ENCODE peak calls at places on chromosomes 5 and 9, in nine cellular contexts. I is A673; G is CD8-positive, alpha-beta T cell; X is spleen; O is cardiac muscle cell; J is colonic mucosa; F is SK-N-SH; B is left ventricle myocardium inferior; K is CD8-positive, alpha-beta memory T cell. S is an unnamed sample.

GRCh38 chr9:82090041-82090440 is 101.5 kb downstream of the SPATA31D1 start:
- DNase-seq in G (no peak), X (no peak), K (no peak), O (no peak), I (no peak), J (no peak), F (no peak), B (no peak), S (no peak)

GRCh38 chr5:125058185-125058826 is 311.9 kb upstream of the ZNF608 start:
- DNase-seq in B (no peak), J (no peak), I (peak), O (no peak), F (peak), G (no peak), K (no peak), X (no peak), S (no peak)

GRCh38 chr5:114361724-114362196 is at the start of gene KCNN2:
- DNase-seq in B (peak), F (peak), I (peak), K (no peak), X (peak), O (peak), G (no peak), J (peak), S (peak)

GRCh38 chr5:75640395-75640794 is 29.1 kb downstream of the ANKDD1B start:
- DNase-seq in X (no peak), J (no peak), F (no peak), B (no peak), K (no peak), O (no peak), I (peak), G (no peak), S (no peak)

GRCh38 chr5:134975078-134975715 is 7.5 kb downstream of the CATSPER3 start:
- DNase-seq in K (no peak), O (no peak), I (no peak), J (no peak), B (no peak), X (no peak), F (no peak), G (no peak), S (no peak)

GRCh38 chr5:169706758-169707450 is 69.8 kb downstream of the DOCK2 start:
- DNase-seq in J (no peak), G (no peak), X (no peak), B (no peak), F (no peak), I (no peak), O (peak), K (no peak), S (no peak)

GRCh38 chr5:6348476-6349000 is 29.8 kb downstream of the MED10 start:
- DNase-seq in O (no peak), I (no peak), K (no peak), B (no peak), X (no peak), G (no peak), F (no peak), J (no peak), S (no peak)

GRCh38 chr9:99677281-99677680 is 144.4 kb upstream of the NR4A3 start:
- DNase-seq in J (no peak), O (no peak), G (no peak), F (no peak), X (no peak), I (no peak), K (no peak), B (no peak), S (no peak)

GRCh38 chr9:14343948-14344547 is 30.1 kb upstream of the NFIB start:
- DNase-seq in K (no peak), B (peak), I (no peak), J (no peak), G (no peak), F (peak), X (no peak), O (no peak), S (no peak)

GRCh38 chr5:32522429-32523143 is 62.8 kb upstream of the SUB1 start:
- DNase-seq in I (no peak), B (no peak), G (no peak), K (no peak), F (no peak), O (no peak), J (no peak), X (peak), S (no peak)

GRCh38 chr5:42360641-42361320 is 62.5 kb upstream of the GHR start:
- DNase-seq in F (no peak), I (no peak), J (no peak), O (peak), K (no peak), G (no peak), B (no peak), X (no peak), S (no peak)

GRCh38 chr5:153835891-153836515 is 202.7 kb downstream of the FAM114A2 start:
- DNase-seq in G (no peak), O (no peak), B (no peak), I (no peak), X (no peak), J (no peak), F (peak), K (no peak), S (no peak)

GRCh38 chr5:68303038-68303738 is 87.6 kb downstream of the PIK3R1 start:
- DNase-seq in O (peak), G (no peak), I (no peak), B (no peak), K (no peak), X (no peak), F (peak), J (no peak), S (no peak)

GRCh38 chr5:147887026-147887627 is 8.6 kb downstream of the SCGB3A2 start:
- DNase-seq in K (no peak), O (peak), F (peak), G (no peak), X (no peak), J (peak), I (peak), B (no peak), S (peak)

GRCh38 chr5:51226420-51226735 is 156.9 kb upstream of the ISL1 start:
- DNase-seq in X (no peak), G (no peak), F (no peak), O (peak), K (no peak), I (no peak), B (no peak), J (no peak), S (no peak)

GRCh38 chr9:109459423-109459822 is 38.7 kb downstream of the PTPN3 start:
- DNase-seq in B (no peak), X (no peak), J (no peak), I (no peak), F (no peak), K (no peak), G (no peak), O (no peak), S (no peak)

GRCh38 chr5:36887532-36887931 is 11.0 kb downstream of the NIPBL start:
- DNase-seq in O (no peak), F (no peak), K (no peak), I (no peak), B (no peak), J (no peak), G (no peak), X (no peak), S (no peak)

GRCh38 chr5:5116953-5117352 is 23.2 kb upstream of the ADAMTS16 start:
- DNase-seq in J (no peak), K (no peak), F (no peak), I (no peak), X (no peak), O (no peak), B (no peak), G (no peak), S (no peak)

GRCh38 chr9:137222190-137223077 is at the start of gene RNF208:
- DNase-seq in X (peak), G (no peak), J (peak), O (peak), K (no peak), F (peak), I (no peak), B (no peak), S (peak)

GRCh38 chr9:112327718-112328450 is 5.5 kb downstream of the PTBP3 start:
- DNase-seq in K (no peak), X (no peak), F (no peak), O (no peak), J (no peak), G (no peak), B (no peak), I (no peak), S (no peak)

GRCh38 chr9:78612089-78612488 is 315.2 kb downstream of the PSAT1 start:
- DNase-seq in B (no peak), G (no peak), O (no peak), F (no peak), X (no peak), I (no peak), J (no peak), K (no peak), S (no peak)

GRCh38 chr9:4666042-4666699 is at the start of gene SPATA6L:
- DNase-seq in B (peak), G (peak), K (peak), J (peak), X (peak), O (peak), I (peak), F (peak), S (peak)

GRCh38 chr9:92722386-92723298 is 42.0 kb downstream of the BICD2 start:
- DNase-seq in X (no peak), K (no peak), I (no peak), B (no peak), G (no peak), O (no peak), J (no peak), F (no peak), S (no peak)

GRCh38 chr5:80220268-80220897 is 35.5 kb downstream of the SERINC5 start:
- DNase-seq in X (no peak), O (no peak), B (no peak), K (no peak), F (no peak), J (no peak), G (no peak), I (no peak), S (no peak)

GRCh38 chr9:21413089-21414023 is 4.4 kb downstream of the IFNA8 start:
- DNase-seq in K (no peak), F (no peak), O (no peak), B (no peak), J (no peak), X (no peak), I (no peak), G (no peak), S (no peak)

GRCh38 chr9:3960661-3961144 is 339.2 kb downstream of the GLIS3 start:
- DNase-seq in F (no peak), X (no peak), O (no peak), I (no peak), J (no peak), G (no peak), K (no peak), B (no peak), S (no peak)

GRCh38 chr9:112866662-112867274 is 23.9 kb downstream of the SLC46A2 start:
- DNase-seq in K (no peak), J (peak), I (peak), O (no peak), B (no peak), G (no peak), X (no peak), F (no peak), S (no peak)

GRCh38 chr5:11064763-11065450 is 303.9 kb upstream of the DAP start:
- DNase-seq in O (no peak), X (no peak), I (no peak), G (no peak), K (no peak), B (no peak), F (no peak), J (no peak), S (no peak)

GRCh38 chr9:69882998-69883565 is 62.5 kb downstream of the CFAP95 start:
- DNase-seq in O (no peak), G (no peak), B (no peak), I (no peak), F (no peak), K (no peak), X (no peak), J (no peak), S (no peak)

GRCh38 chr9:123073991-123074422 is 40.5 kb downstream of the GPR21 start:
- DNase-seq in I (no peak), X (no peak), J (no peak), K (no peak), O (no peak), B (no peak), F (no peak), G (no peak), S (no peak)

GRCh38 chr5:125848746-125849145 is 574.5 kb upstream of the GRAMD2B start:
- DNase-seq in X (no peak), B (no peak), F (no peak), I (no peak), K (no peak), J (no peak), O (no peak), G (no peak), S (no peak)

GRCh38 chr5:65209341-65209740 is 272.4 kb downstream of the ADAMTS6 start:
- DNase-seq in F (no peak), X (no peak), J (no peak), G (no peak), B (no peak), O (no peak), K (no peak), I (peak), S (no peak)

GRCh38 chr9:127966416-127967150 is 14.2 kb downstream of the EEIG1 start:
- DNase-seq in I (peak), B (peak), O (no peak), X (peak), F (peak), K (no peak), J (peak), G (no peak), S (no peak)

GRCh38 chr9:86684148-86684547 is 263.2 kb downstream of the GAS1 start:
- DNase-seq in X (no peak), O (no peak), K (no peak), J (no peak), G (no peak), I (no peak), B (no peak), F (no peak), S (no peak)

GRCh38 chr5:43616535-43616934 is 13.6 kb downstream of the NNT start:
- DNase-seq in B (no peak), K (no peak), X (no peak), F (no peak), G (no peak), J (no peak), I (no peak), O (peak), S (no peak)

GRCh38 chr5:139296862-139297326 is 3.4 kb downstream of the MATR3 start:
- DNase-seq in I (no peak), K (no peak), J (no peak), B (no peak), X (peak), O (no peak), G (no peak), F (no peak), S (no peak)
- H3K4me3 ChIP-seq in I (no peak), K (no peak), J (no peak), B (peak), X (peak), O (no peak), G (no peak), F (no peak), S (peak)

DNA sequence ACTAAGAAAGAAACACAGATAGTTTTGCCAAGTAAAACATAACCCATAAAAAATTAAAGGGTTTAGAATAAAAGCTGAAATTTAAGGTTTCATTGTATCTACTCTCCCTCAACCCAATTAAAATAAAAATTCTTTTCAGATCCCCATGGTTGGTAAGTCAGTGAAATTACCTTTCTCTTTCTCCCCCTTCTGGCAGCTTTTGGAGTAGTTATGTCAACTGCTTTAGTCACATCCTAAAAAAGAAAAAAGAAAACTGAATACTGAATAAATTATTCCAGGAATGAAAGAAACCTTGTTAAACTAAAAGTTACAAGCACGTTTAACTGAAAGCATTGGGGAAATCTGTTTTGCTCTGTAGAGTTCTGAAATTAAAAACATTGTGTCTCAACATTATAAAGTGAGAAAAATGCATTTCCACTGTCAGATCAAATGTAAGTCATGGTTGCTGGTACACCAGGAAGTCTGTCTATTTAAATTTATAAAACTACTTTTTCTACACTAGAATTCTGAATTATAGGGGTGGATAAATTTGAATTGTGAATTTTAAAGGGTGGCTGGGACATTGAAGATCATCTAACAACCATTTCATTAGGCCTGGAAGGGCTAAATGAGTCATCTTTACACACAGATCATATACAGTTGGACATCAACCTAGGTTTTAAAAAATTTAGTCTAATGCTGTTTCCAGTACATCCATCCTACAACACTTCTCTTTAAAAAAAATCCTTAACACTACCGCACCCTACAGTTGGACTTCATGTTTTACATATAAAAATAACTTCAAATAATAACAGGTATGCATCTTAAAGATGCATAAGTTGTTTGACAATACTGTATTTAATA is 24.7 kb downstream of the PSIP1 start:
- DNase-seq in B (no peak), G (no peak), F (no peak), O (peak), J (no peak), I (peak), K (no peak), X (no peak), S (no peak)
- H3K27ac ChIP-seq in B (no peak), G (no peak), F (peak), O (no peak), J (no peak), I (no peak), K (no peak), X (no peak), S (peak)

GRCh38 chr5:82717734-82718133 is 359.5 kb downstream of the TMEM167A start:
- DNase-seq in J (no peak), O (no peak), F (no peak), X (no peak), B (no peak), G (no peak), I (no peak), K (no peak), S (no peak)

GRCh38 chr5:82719368-82719767 is 357.8 kb downstream of the TMEM167A start:
- DNase-seq in I (peak), B (no peak), J (no peak), K (no peak), O (no peak), F (no peak), X (no peak), G (no peak), S (no peak)

DNA sequence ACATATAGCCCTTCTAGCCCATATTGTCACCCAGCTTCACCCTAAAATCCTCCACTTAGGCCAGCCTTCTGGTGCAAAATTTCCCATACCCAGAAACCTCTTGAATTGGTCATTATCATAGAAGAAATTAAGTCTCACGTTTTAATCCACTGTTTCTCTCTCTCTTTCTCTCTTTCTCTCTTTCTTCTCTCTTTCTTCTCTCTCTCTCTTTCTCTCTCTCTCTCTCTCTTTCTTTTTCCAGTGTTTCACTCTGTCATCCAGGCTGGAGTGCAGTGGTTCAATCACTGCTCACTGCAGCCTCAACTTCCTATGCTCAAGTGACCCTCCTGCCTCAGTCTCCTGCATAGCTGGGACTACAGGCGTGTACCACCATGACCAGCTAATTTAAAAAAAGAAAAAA is 363.4 kb downstream of the TMEM167A start:
- DNase-seq in O (no peak), B (no peak), J (no peak), G (no peak), X (no peak), F (no peak), K (no peak), I (no peak), S (no peak)
- H3K4me3 ChIP-seq in O (no peak), B (no peak), J (no peak), G (no peak), X (no peak), F (no peak), K (no peak), I (no peak), S (no peak)

DNA sequence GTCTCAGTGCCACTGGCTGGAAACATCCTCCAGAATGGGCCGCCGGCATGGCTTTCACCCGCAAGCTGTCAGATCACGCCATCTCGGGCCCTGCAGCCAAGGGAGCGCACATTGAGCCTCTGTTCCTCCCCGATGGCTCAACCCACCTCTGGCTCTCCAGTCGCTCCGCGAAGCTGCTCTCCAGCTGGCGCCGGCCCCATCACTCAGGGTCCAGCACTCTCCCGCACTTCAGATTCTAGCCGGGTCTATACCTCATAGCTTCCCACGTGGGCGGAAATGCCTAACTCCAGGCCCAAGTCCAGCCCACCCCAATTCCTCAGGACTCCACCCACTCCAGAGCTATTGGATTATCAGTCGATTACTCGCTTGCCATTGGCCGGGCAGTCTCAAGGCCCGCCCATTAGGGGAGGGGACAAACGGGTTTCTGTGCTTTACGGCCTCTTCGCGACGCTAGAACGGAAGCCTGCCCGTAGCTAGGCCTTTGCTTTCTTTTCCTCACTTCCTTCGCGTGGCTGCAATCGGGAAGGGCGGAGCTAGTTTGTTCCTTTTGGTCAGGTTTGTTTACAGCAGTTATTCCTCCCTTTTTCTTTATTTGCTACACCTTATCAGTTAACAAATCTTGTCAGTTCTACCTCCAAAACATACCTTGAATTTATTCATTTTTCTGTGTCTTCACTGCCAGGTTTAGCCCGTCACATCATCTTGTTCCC is at the start of gene NOL6:
- DNase-seq in B (peak), X (peak), J (peak), G (peak), K (peak), I (peak), O (peak), F (peak), S (peak)
- H3K27ac ChIP-seq in B (peak), X (peak), J (peak), G (peak), K (peak), I (peak), O (peak), F (peak), S (peak)

DNA sequence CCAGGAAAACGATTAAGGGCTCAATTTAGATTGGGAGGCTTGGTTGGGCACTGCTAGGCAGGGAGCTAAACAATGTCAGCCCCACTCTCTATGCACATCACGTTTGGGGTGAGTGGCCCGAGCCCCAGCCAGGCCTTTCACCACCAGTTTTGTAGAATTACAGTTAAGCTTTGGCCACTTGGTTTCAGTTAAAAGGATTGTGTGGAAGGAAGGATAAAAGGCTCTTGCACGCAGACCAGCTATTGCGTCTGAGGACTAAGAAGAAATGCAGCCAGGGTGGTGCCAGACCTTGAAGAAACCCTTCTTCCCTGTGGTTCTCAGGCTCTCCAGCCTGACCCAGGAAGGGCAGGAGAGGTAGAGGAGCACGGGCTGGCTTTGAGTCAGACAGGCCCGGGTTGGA is 125.3 kb upstream of the SLC44A1 start:
- DNase-seq in G (no peak), J (no peak), F (no peak), I (no peak), B (no peak), O (no peak), X (no peak), K (no peak), S (no peak)
- H3K4me3 ChIP-seq in G (no peak), J (no peak), F (no peak), I (no peak), B (no peak), O (no peak), X (no peak), K (no peak), S (no peak)

GRCh38 chr5:180008433-180008832 is 63.1 kb downstream of the RNF130 start:
- DNase-seq in J (no peak), G (no peak), I (no peak), B (no peak), K (no peak), F (no peak), X (no peak), O (no peak), S (no peak)
- H3K27ac ChIP-seq in J (no peak), G (no peak), I (no peak), B (peak), K (no peak), F (no peak), X (no peak), O (peak), S (no peak)